ENCODE peak calls at places on chromosomes 13 and 19, in nine cellular contexts. G is AG10803; Y is Peyer's patch; A is HuH-7.5; W is HFFc6; C is caudate nucleus; U is activated naive CD4-positive, alpha-beta T cell; Q is HEK293T; T is body of pancreas. R is an unnamed sample.

GRCh38 chr19:35534803-35535480 is 1.7 kb downstream of the GAPDHS start:
- DNase-seq in C (peak), U (no peak), G (no peak), Y (no peak), A (no peak), W (no peak), T (no peak), Q (no peak), R (no peak)

GRCh38 chr19:19115954-19116353 is 22.3 kb downstream of the TMEM161A start:
- DNase-seq in A (peak), G (no peak), Q (peak), T (no peak), Y (peak), C (no peak), W (no peak), U (peak), R (peak)

GRCh38 chr13:112901951-112902651 is 66.9 kb upstream of the MCF2L start:
- DNase-seq in G (no peak), T (peak), Q (no peak), W (no peak), A (no peak), C (no peak), Y (no peak), U (no peak), R (peak)

GRCh38 chr19:45767410-45767880 is 1.6 kb downstream of the SIX5 start:
- DNase-seq in C (no peak), T (peak), Y (no peak), W (peak), A (peak), Q (peak), G (peak), U (no peak), R (peak)

GRCh38 chr13:52130641-52131040 is 1.8 kb upstream of the NEK5 start:
- DNase-seq in W (no peak), A (no peak), G (no peak), C (no peak), T (no peak), U (no peak), Y (no peak), Q (no peak), R (no peak)

GRCh38 chr19:29524912-29525870 is 603 bp upstream of the VSTM2B start:
- DNase-seq in U (no peak), G (no peak), Q (no peak), A (no peak), C (peak), W (no peak), T (no peak), Y (no peak), R (no peak)

GRCh38 chr13:24627090-24627714 is 53.0 kb upstream of the ATP12A start:
- DNase-seq in G (peak), Y (no peak), A (peak), T (no peak), C (no peak), Q (peak), W (no peak), U (no peak), R (peak)

GRCh38 chr19:20233105-20233504 is 66.1 kb downstream of the ZNF486 start:
- DNase-seq in Q (no peak), G (no peak), T (peak), A (no peak), U (no peak), Y (no peak), W (no peak), C (no peak), R (no peak)

GRCh38 chr13:99278199-99278598 is 20.0 kb upstream of the GPR18 start:
- DNase-seq in A (no peak), T (no peak), W (no peak), U (no peak), Y (no peak), Q (no peak), C (no peak), G (no peak), R (no peak)

GRCh38 chr13:80083097-80083429 is 257.9 kb downstream of the SPRY2 start:
- DNase-seq in Q (no peak), W (no peak), T (no peak), U (no peak), C (no peak), Y (no peak), A (no peak), G (no peak), R (no peak)

GRCh38 chr13:73684286-73684685 is 449.9 kb downstream of the KLF12 start:
- DNase-seq in T (no peak), Q (no peak), C (no peak), Y (no peak), W (no peak), U (no peak), G (no peak), A (no peak), R (no peak)

GRCh38 chr13:110520431-110521295 is 40.9 kb downstream of the RAB20 start:
- DNase-seq in Q (no peak), T (peak), A (no peak), U (no peak), W (no peak), G (peak), Y (peak), C (peak), R (peak)

GRCh38 chr13:23674795-23675640 is 104.8 kb downstream of the TNFRSF19 start:
- DNase-seq in G (peak), W (peak), Q (no peak), A (peak), U (no peak), T (no peak), Y (no peak), C (no peak), R (peak)

GRCh38 chr19:38849147-38849745 is 540 bp downstream of the HNRNPL start:
- DNase-seq in A (peak), C (peak), W (peak), G (peak), Q (peak), U (peak), Y (peak), T (peak), R (peak)

GRCh38 chr13:30158774-30159445 is 148.4 kb downstream of the KATNAL1 start:
- DNase-seq in G (peak), T (no peak), Q (no peak), A (no peak), Y (no peak), C (no peak), U (no peak), W (peak), R (peak)

GRCh38 chr19:5131866-5132561 is 163.1 kb downstream of the KDM4B start:
- DNase-seq in C (peak), U (no peak), W (no peak), T (peak), G (no peak), Y (peak), A (no peak), Q (no peak), R (no peak)

GRCh38 chr13:110017379-110017778 is 231.0 kb upstream of the IRS2 start:
- DNase-seq in Y (no peak), T (peak), G (peak), C (no peak), A (no peak), U (no peak), W (peak), Q (no peak), R (peak)

GRCh38 chr19:53874384-53874995 is 6.8 kb downstream of the MYADM start:
- DNase-seq in T (no peak), Q (no peak), A (no peak), W (no peak), U (no peak), Y (no peak), C (no peak), G (no peak), R (no peak)